ENCODE peak calls at places on chromosomes 6 and 20, in ten cellular contexts. D, W, Y, S, V, A, N, X, I and H are unnamed samples.

GRCh38 chr20:3764659-3765058 is 2.9 kb downstream of the ADISSP start:
- DNase-seq in N (no peak), Y (no peak), I (no peak), A (no peak), S (no peak), D (no peak), X (no peak), V (no peak), W (no peak), H (no peak)

GRCh38 chr6:138806889-138807288 is 11.0 kb downstream of the ECT2L start:
- DNase-seq in A (no peak), X (no peak), N (no peak), I (no peak), D (no peak), Y (no peak), S (no peak), W (no peak), V (no peak), H (no peak)

GRCh38 chr20:44154521-44155001 is 32.4 kb downstream of the JPH2 start:
- DNase-seq in V (no peak), W (no peak), S (no peak), Y (no peak), A (no peak), I (no peak), D (no peak), N (peak), X (peak), H (no peak)

GRCh38 chr6:43738877-43739641 is 31.0 kb upstream of the VEGFA start:
- DNase-seq in N (no peak), Y (no peak), X (no peak), I (no peak), W (no peak), S (no peak), D (peak), V (no peak), A (no peak), H (no peak)

GRCh38 chr6:166365806-166366205 is 16.9 kb downstream of the MPC1 start:
- DNase-seq in X (no peak), I (no peak), Y (no peak), A (no peak), N (peak), S (no peak), D (no peak), V (no peak), W (no peak), H (no peak)

GRCh38 chr20:45833883-45834796 is 541 bp downstream of the SNX21 start:
- DNase-seq in X (peak), D (peak), V (peak), N (peak), W (peak), S (peak), Y (peak), A (no peak), I (peak), H (peak)

GRCh38 chr6:125415921-125416320 is 114.2 kb upstream of the HDDC2 start:
- DNase-seq in N (no peak), W (no peak), X (no peak), I (no peak), S (peak), Y (no peak), D (no peak), A (no peak), V (no peak), H (no peak)

GRCh38 chr20:51511861-51512619 is 30.5 kb downstream of the NFATC2 start:
- DNase-seq in D (no peak), I (no peak), S (peak), Y (no peak), A (no peak), X (no peak), V (no peak), W (no peak), N (no peak), H (no peak)

GRCh38 chr6:34491091-34491430 is 25.2 kb downstream of the PACSIN1 start:
- DNase-seq in S (peak), Y (no peak), W (no peak), D (no peak), A (no peak), X (peak), I (no peak), V (no peak), N (peak), H (no peak)

GRCh38 chr6:16770701-16771569 is 9.7 kb upstream of the ATXN1 start:
- DNase-seq in X (peak), Y (peak), I (peak), W (peak), S (peak), D (peak), A (no peak), N (peak), V (peak), H (peak)

GRCh38 chr6:168546730-168547129 is 105.7 kb downstream of the SMOC2 start:
- DNase-seq in N (no peak), V (no peak), I (no peak), D (no peak), A (no peak), W (no peak), X (no peak), S (no peak), Y (no peak), H (no peak)

GRCh38 chr20:63056236-63057132 is 49.7 kb upstream of the BHLHE23 start:
- DNase-seq in N (peak), I (peak), Y (peak), A (no peak), D (peak), W (peak), V (peak), X (peak), S (no peak), H (peak)

GRCh38 chr6:21597706-21598273 is 4.2 kb downstream of the SOX4 start:
- DNase-seq in Y (no peak), N (no peak), S (peak), I (peak), A (no peak), W (no peak), D (no peak), V (no peak), X (peak), H (no peak)

GRCh38 chr20:3935956-3936340 is 46.8 kb downstream of the PANK2 start:
- DNase-seq in X (no peak), I (no peak), V (no peak), S (no peak), A (no peak), Y (no peak), W (peak), N (no peak), D (no peak), H (no peak)

GRCh38 chr6:136037885-136038460 is 186.5 kb downstream of the PDE7B start:
- DNase-seq in V (no peak), W (no peak), Y (no peak), D (no peak), N (no peak), S (peak), I (no peak), A (no peak), X (peak), H (no peak)

GRCh38 chr6:30881392-30881986 is 2.8 kb upstream of the DDR1 start:
- DNase-seq in S (no peak), V (no peak), I (no peak), X (no peak), D (peak), N (no peak), Y (no peak), W (no peak), A (no peak), H (no peak)

GRCh38 chr6:118372413-118372812 is 175.7 kb upstream of the PLN start:
- DNase-seq in A (no peak), S (peak), N (peak), V (no peak), X (peak), W (no peak), D (no peak), Y (no peak), I (no peak), H (no peak)

GRCh38 chr6:137928286-137928685 is 61.2 kb downstream of the TNFAIP3 start:
- DNase-seq in V (peak), W (peak), I (no peak), Y (no peak), S (no peak), D (no peak), X (no peak), N (no peak), A (no peak), H (no peak)

GRCh38 chr6:6696867-6697531 is 108.5 kb downstream of the LY86 start:
- DNase-seq in X (peak), D (peak), S (peak), V (no peak), N (peak), W (peak), Y (peak), A (peak), I (peak), H (no peak)

GRCh38 chr6:7269816-7270215 is 43.2 kb downstream of the SSR1 start:
- DNase-seq in X (no peak), Y (no peak), A (no peak), D (no peak), S (no peak), N (no peak), I (no peak), W (no peak), V (no peak), H (no peak)

GRCh38 chr6:147604373-147604772 is 95.9 kb downstream of the SAMD5 start:
- DNase-seq in D (no peak), V (no peak), X (peak), W (no peak), I (no peak), Y (no peak), A (no peak), S (no peak), N (no peak), H (no peak)

GRCh38 chr6:104218132-104218531 is 641.6 kb downstream of the HACE1 start:
- DNase-seq in I (no peak), Y (no peak), V (no peak), S (no peak), A (no peak), X (no peak), N (peak), D (no peak), W (no peak), H (no peak)

GRCh38 chr6:75855047-75855446 is 106.0 kb downstream of the MYO6 start:
- DNase-seq in V (no peak), Y (peak), X (peak), N (peak), W (peak), S (peak), D (no peak), I (peak), A (peak), H (no peak)

GRCh38 chr6:168452685-168453377 is 11.8 kb downstream of the SMOC2 start:
- DNase-seq in W (no peak), X (no peak), S (no peak), A (no peak), Y (no peak), I (no peak), D (no peak), N (no peak), V (no peak), H (no peak)